ENCODE peak calls at places on chromosomes 7 and 10, in five cellular contexts. One of them, this sample, is unnamed.

GRCh38 chr7:155459133-155459866 is 1.4 kb downstream of the EN2 start:
- DNase-seq in stimulated activated CD8-positive, alpha-beta memory T cell treated with anti-CD3 and anti-CD28 coated beads, Interleukin-4, amount 100 ng/mL, for 48 hours: no peak
- DNase-seq in MM.1S: no peak
- DNase-seq in HEK293T: peak
- DNase-seq in dorsolateral prefrontal cortex: no peak
- DNase-seq in this sample: no peak

GRCh38 chr7:125316451-125316850 is 386.8 kb upstream of the POT1 start:
- DNase-seq in MM.1S: peak
- DNase-seq in dorsolateral prefrontal cortex: no peak
- DNase-seq in stimulated activated CD8-positive, alpha-beta memory T cell treated with anti-CD3 and anti-CD28 coated beads, Interleukin-4, amount 100 ng/mL, for 48 hours: no peak
- DNase-seq in HEK293T: peak
- DNase-seq in this sample: no peak

GRCh38 chr7:142323706-142324105 is 65.8 kb upstream of the PRSS58 start:
- DNase-seq in HEK293T: peak
- DNase-seq in MM.1S: peak
- DNase-seq in stimulated activated CD8-positive, alpha-beta memory T cell treated with anti-CD3 and anti-CD28 coated beads, Interleukin-4, amount 100 ng/mL, for 48 hours: peak
- DNase-seq in dorsolateral prefrontal cortex: peak
- DNase-seq in this sample: peak

GRCh38 chr10:34791947-34792346 is 23.1 kb downstream of the PARD3 start:
- DNase-seq in stimulated activated CD8-positive, alpha-beta memory T cell treated with anti-CD3 and anti-CD28 coated beads, Interleukin-4, amount 100 ng/mL, for 48 hours: no peak
- DNase-seq in dorsolateral prefrontal cortex: no peak
- DNase-seq in HEK293T: no peak
- DNase-seq in MM.1S: no peak
- DNase-seq in this sample: no peak

GRCh38 chr10:46282460-46283216 is 4.2 kb upstream of the ANTXRL start:
- DNase-seq in stimulated activated CD8-positive, alpha-beta memory T cell treated with anti-CD3 and anti-CD28 coated beads, Interleukin-4, amount 100 ng/mL, for 48 hours: peak
- DNase-seq in dorsolateral prefrontal cortex: peak
- DNase-seq in HEK293T: peak
- DNase-seq in MM.1S: peak
- DNase-seq in this sample: peak

GRCh38 chr10:103759100-103759781 is 96.1 kb downstream of the SH3PXD2A start:
- DNase-seq in dorsolateral prefrontal cortex: peak
- DNase-seq in stimulated activated CD8-positive, alpha-beta memory T cell treated with anti-CD3 and anti-CD28 coated beads, Interleukin-4, amount 100 ng/mL, for 48 hours: peak
- DNase-seq in MM.1S: peak
- DNase-seq in HEK293T: no peak
- DNase-seq in this sample: no peak

GRCh38 chr10:22478555-22479334 is 133.4 kb downstream of the SPAG6 start:
- DNase-seq in MM.1S: no peak
- DNase-seq in HEK293T: no peak
- DNase-seq in stimulated activated CD8-positive, alpha-beta memory T cell treated with anti-CD3 and anti-CD28 coated beads, Interleukin-4, amount 100 ng/mL, for 48 hours: no peak
- DNase-seq in dorsolateral prefrontal cortex: peak
- DNase-seq in this sample: no peak

GRCh38 chr7:157666530-157667040 is 329.8 kb downstream of the DNAJB6 start:
- DNase-seq in dorsolateral prefrontal cortex: peak
- DNase-seq in MM.1S: no peak
- DNase-seq in stimulated activated CD8-positive, alpha-beta memory T cell treated with anti-CD3 and anti-CD28 coated beads, Interleukin-4, amount 100 ng/mL, for 48 hours: no peak
- DNase-seq in HEK293T: no peak
- DNase-seq in this sample: no peak

GRCh38 chr7:51081270-51081890 is 235.2 kb downstream of the COBL start:
- DNase-seq in MM.1S: no peak
- DNase-seq in HEK293T: no peak
- DNase-seq in dorsolateral prefrontal cortex: no peak
- DNase-seq in stimulated activated CD8-positive, alpha-beta memory T cell treated with anti-CD3 and anti-CD28 coated beads, Interleukin-4, amount 100 ng/mL, for 48 hours: no peak
- DNase-seq in this sample: no peak

This sample was measured in anterior cingulate cortex.